ENCODE peak calls at places on chromosomes 7 and 10, in four cellular contexts. Q is mesendoderm, F is H1, A is H9. D is an unnamed sample.

GRCh38 chr7:29350351-29350750 is 155.8 kb downstream of the CHN2 start:
- DNase-seq in Q (no peak), F (no peak), A (no peak), D (no peak)

GRCh38 chr10:72928798-72929197 is 25.8 kb downstream of the PLA2G12B start:
- DNase-seq in Q (no peak), F (no peak), A (no peak), D (no peak)

GRCh38 chr10:56222237-56222636 is 138.8 kb downstream of the ZWINT start:
- DNase-seq in Q (no peak), F (no peak), A (no peak), D (no peak)

GRCh38 chr10:21144047-21144446 is 246.9 kb upstream of the NEBL start:
- DNase-seq in Q (peak), F (no peak), A (peak), D (no peak)

GRCh38 chr10:132793871-132794849 is 8.2 kb upstream of the NKX6-2 start:
- DNase-seq in Q (no peak), F (no peak), A (no peak), D (no peak)

GRCh38 chr10:921471-922414 is 9.8 kb downstream of the LARP4B start:
- DNase-seq in Q (no peak), F (no peak), A (no peak), D (peak)

GRCh38 chr7:27961255-27961654 is 219.3 kb downstream of the JAZF1 start:
- DNase-seq in Q (no peak), F (no peak), A (no peak), D (peak)

GRCh38 chr7:40162516-40162915 is 27.7 kb downstream of the SUGCT start:
- DNase-seq in Q (no peak), F (no peak), A (no peak), D (peak)

GRCh38 chr7:101602484-101603241 is 26.4 kb downstream of the MYL10 start:
- DNase-seq in Q (peak), F (peak), A (peak), D (peak)

DNA sequence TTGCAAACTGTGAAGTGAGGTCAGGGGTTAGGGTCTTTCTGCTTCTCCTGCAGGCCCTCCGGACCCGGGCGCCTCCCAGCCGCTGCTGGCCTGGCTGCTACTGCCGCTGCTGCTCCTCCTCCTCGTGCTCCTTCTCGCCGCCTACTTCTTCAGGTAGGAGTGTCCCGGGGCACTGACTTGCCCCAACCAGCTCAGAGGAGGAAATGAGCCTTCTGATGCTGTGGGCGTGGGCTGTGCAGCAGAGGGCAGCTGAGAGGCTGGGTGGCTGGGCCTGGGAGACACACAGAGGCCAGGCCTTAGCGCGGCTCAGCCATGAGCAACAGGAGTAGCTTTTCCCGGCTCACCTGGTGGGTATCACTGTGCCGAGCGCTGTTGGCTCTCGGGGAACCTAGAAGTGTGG is 78.9 kb downstream of the MKI67 start:
- DNase-seq in Q (peak), F (peak), A (peak), D (no peak)
- H3K56ac ChIP-seq in Q (peak), F (no peak), A (no peak), D (no peak)

DNA sequence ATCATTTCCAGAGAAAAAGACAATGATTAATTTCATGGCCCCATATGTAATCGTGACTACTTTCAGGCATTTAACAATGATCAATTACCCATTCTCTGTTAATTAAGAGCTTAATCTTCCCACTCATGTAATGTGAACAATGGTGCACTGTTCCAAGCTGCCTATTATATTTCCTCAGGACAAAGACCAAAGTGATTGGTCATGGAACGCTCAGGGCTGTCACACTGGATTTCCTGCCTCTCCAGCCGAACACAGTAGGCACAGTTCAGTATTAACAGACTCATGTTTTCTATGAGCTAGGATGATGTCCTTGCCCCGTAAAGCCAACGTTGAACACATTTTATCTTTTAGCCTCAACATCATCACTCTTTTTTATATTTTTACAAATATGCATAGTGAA is 142.7 kb upstream of the FZD8 start:
- DNase-seq in Q (no peak), F (no peak), A (no peak), D (no peak)
- H3K56ac ChIP-seq in Q (no peak), F (no peak), A (no peak), D (no peak)

GRCh38 chr7:6460990-6461584 is 13.3 kb upstream of the DAGLB start:
- DNase-seq in Q (no peak), F (no peak), A (no peak), D (no peak)
- H3K56ac ChIP-seq in Q (no peak), F (no peak), A (no peak), D (no peak)

DNA sequence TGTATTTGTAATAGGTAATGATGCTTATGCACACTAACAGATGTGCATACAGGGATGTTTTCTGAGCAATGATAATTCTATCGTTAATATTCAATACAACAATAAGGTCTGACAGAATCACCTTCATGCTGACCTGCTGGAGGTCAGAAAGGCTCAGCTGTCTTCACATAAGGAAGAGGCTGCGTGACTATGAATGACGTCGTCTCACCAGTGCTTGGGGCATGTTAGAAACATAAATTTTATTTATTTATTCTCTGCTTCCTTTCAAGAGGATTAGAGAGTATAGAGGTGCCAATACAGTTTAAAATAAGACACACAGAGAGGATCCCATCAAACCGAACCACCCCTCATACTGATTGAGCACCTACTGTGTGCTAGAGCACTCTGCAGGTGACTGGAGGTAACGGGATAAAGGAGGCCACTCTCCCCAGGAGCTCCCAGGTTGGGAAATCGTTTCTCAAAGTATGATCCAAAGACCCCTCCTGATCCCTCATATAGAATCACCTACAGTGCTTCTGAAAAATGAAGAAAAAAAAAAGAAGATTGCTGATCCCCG is 265.6 kb upstream of the NPVF start:
- DNase-seq in Q (no peak), F (no peak), A (no peak), D (no peak)
- H3K56ac ChIP-seq in Q (no peak), F (no peak), A (no peak), D (no peak)